ENCODE peak calls at places on chromosomes 13 and 19, in four cellular contexts. S, W, B and P are unnamed samples. For H3K27me3, the result is how much of the 10 kb centered on the place peaks cover.

GRCh38 chr13:48896312-48896711 is 79.4 kb upstream of the FNDC3A start:
- DNase-seq in S (no peak), W (no peak), B (no peak), P (no peak)

GRCh38 chr19:48424694-48425219 is 21.0 kb upstream of the GRWD1 start:
- DNase-seq in S (no peak), W (no peak), B (no peak), P (no peak)

GRCh38 chr19:17402982-17403855 is 2.2 kb downstream of the BST2 start:
- DNase-seq in S (no peak), W (no peak), B (no peak), P (no peak)

GRCh38 chr13:44410328-44410859 is 36.8 kb downstream of the SERP2 start:
- DNase-seq in S (no peak), W (no peak), B (peak), P (peak)

GRCh38 chr19:58335630-58336029 is 8.8 kb downstream of the ZSCAN22 start:
- DNase-seq in S (no peak), W (no peak), B (no peak), P (no peak)

GRCh38 chr19:40503300-40503699 is 36.5 kb downstream of the SPTBN4 start:
- DNase-seq in S (no peak), W (no peak), B (no peak), P (no peak)

GRCh38 chr19:34943861-34944573 is 17.3 kb downstream of the ZNF30 start:
- DNase-seq in S (no peak), W (no peak), B (no peak), P (no peak)

GRCh38 chr13:40247845-40248244 is 418.6 kb downstream of the FOXO1 start:
- DNase-seq in S (no peak), W (no peak), B (no peak), P (no peak)

GRCh38 chr19:15502264-15502663 is 6.1 kb upstream of the CYP4F22 start:
- DNase-seq in S (no peak), W (no peak), B (no peak), P (no peak)

GRCh38 chr19:22882797-22883196 is 50.7 kb downstream of the ZNF723 start:
- DNase-seq in S (no peak), W (no peak), B (no peak), P (no peak)

GRCh38 chr13:21837841-21838551 is 167.1 kb downstream of the FGF9 start:
- DNase-seq in S (no peak), W (peak), B (no peak), P (no peak)

GRCh38 chr13:28339419-28339818 is 155.5 kb downstream of the FLT1 start:
- DNase-seq in S (no peak), W (no peak), B (no peak), P (no peak)

GRCh38 chr13:31945202-31945978 is 86.2 kb upstream of the FRY start:
- DNase-seq in S (no peak), W (peak), B (peak), P (peak)

GRCh38 chr13:98454389-98454881 is 122.5 kb downstream of the STK24 start:
- DNase-seq in S (no peak), W (no peak), B (no peak), P (no peak)

GRCh38 chr19:47228168-47228936 is 2.6 kb downstream of the BBC3 start:
- DNase-seq in S (no peak), W (peak), B (peak), P (peak)

GRCh38 chr19:17491287-17491686 is 20.2 kb upstream of the PGLS start:
- DNase-seq in S (no peak), W (no peak), B (no peak), P (no peak)

GRCh38 chr13:112005925-112006324 is 61.0 kb upstream of the SOX1 start:
- DNase-seq in S (no peak), W (no peak), B (no peak), P (no peak)
- TF ChIP-seq POLR2AphosphoS5 in S (no peak), W (no peak), B (no peak), P (no peak)

GRCh38 chr19:29515233-29515619 is 10.6 kb upstream of the VSTM2B start:
- DNase-seq in S (no peak), W (no peak), B (no peak), P (no peak)

GRCh38 chr19:29516821-29517395 is 8.9 kb upstream of the VSTM2B start:
- DNase-seq in S (no peak), W (peak), B (no peak), P (no peak)

GRCh38 chr19:29514525-29515232 is 11.1 kb upstream of the VSTM2B start:
- DNase-seq in S (no peak), W (no peak), B (no peak), P (no peak)

GRCh38 chr19:29516358-29516725 is 9.5 kb upstream of the VSTM2B start:
- DNase-seq in S (no peak), W (no peak), B (no peak), P (no peak)

DNA sequence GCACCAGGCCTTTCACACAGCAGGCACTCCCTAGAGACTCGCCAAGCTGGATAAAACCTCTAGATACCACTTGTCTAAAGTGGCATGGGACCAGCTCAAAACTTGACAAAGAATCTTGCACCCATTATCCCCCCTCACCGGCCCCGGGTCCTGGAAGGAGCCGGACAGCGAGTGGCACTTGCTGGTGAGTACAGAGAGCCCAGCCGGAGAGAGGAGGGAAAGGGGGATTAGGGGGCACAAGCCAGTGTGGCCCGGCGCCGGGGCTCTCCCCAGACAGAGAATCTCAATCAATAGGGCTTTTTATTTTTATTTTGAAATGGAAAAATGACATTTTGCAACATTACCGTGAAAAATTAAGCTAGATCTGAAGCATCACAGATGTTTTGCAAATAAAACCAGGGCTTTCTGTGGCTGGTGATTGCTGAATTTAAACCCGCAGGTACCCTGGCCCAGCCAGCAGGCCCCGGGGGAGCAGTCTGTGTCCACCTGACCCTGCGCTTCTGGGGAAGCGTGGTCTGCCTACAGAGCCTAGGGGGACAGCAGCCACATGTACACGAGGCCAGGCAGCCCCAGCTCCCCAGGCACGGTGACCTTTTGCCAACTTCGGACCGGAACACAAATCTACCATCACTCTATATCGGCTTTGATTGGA is 10.0 kb upstream of the VSTM2B start:
- DNase-seq in S (no peak), W (no peak), B (no peak), P (no peak)
- TF ChIP-seq POLR2A in S (no peak), W (no peak), B (no peak), P (no peak)

DNA sequence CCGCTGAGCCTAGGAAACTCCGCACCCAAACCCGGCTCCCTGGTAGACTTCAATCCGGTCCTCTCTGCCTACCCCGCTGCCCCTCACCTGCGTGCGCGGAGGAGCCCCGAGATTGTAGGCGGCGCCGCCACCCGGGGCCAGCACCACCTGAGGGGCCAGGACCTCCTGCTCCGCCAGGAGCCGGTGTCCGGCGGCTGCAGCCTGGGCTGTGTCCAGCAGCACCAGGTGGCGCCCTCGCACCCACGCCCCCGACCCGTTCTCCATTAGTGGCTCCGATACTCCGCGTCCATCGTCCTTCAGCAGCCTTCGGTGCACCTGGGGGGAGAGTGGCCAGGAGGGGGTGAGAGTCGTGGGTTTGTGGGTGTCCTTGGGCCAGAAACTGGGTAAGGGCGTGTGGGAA is 18.5 kb downstream of the MAN2B1 start:
- DNase-seq in S (no peak), W (no peak), B (no peak), P (no peak)
- H3K27me3 ChIP-seq in S (under half), W (under half), B (under half), P (under half)

DNA sequence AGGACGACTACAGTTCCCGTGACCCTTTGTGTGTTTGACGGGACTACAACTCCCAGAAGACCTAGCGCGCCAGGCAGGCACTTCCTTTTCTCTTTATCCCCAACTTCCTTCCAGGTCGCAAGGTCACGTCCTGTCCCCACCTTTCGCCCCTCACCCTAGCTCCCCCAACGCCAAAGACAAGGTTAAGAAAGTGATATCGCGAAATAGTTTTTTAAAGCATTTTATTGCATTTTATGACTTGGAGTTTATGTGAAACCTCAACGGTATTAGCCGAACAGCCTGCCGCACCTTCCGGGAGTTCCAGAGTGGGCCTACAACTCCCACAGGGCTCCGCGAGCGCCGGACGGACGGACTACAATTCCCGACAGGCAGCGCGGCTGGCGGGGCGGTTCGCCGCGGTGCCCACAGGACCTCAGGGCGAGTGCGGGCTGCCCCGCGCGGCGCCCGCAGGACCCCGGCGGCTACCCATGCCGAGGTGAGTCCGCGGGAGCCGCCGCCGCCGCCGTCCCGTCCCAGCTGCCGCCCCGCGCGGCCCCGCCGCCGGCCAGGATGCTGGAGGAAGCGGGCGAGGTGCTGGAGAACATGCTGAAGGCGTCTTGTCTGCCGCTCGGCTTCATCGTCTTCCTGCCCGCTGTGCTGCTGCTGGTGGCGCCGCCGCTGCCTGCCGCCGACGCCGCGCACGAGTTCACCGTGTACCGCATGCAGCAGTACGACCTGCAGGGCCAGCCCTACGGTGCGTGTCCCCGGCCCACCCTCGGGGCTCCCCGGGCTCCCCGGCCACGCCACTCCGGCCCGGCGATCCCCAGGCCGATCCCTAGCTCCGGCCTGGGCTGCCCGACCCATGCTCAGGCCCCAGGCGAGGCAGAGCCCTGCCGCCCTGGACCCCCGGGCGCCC is at the start of gene NCLN:
- DNase-seq in S (peak), W (peak), B (peak), P (peak)
- TF ChIP-seq POLR2AphosphoS5 in S (peak), W (no peak), B (peak), P (peak)

GRCh38 chr19:38793671-38794070 is 4.7 kb downstream of the LGALS7B start:
- DNase-seq in S (no peak), W (peak), B (no peak), P (no peak)
- TF ChIP-seq POLR2A in S (no peak), W (no peak), B (no peak), P (no peak)

GRCh38 chr13:111866731-111867245 is 200.2 kb upstream of the SOX1 start:
- DNase-seq in S (no peak), W (no peak), B (no peak), P (no peak)
- H3K27me3 ChIP-seq in S (under half), W (under half), B (under half), P (under half)

GRCh38 chr13:97328222-97328790 is 105.7 kb upstream of the RAP2A start:
- DNase-seq in S (peak), W (no peak), B (no peak), P (no peak)
- TF ChIP-seq POLR2AphosphoS5 in S (no peak), W (no peak), B (no peak), P (no peak)

DNA sequence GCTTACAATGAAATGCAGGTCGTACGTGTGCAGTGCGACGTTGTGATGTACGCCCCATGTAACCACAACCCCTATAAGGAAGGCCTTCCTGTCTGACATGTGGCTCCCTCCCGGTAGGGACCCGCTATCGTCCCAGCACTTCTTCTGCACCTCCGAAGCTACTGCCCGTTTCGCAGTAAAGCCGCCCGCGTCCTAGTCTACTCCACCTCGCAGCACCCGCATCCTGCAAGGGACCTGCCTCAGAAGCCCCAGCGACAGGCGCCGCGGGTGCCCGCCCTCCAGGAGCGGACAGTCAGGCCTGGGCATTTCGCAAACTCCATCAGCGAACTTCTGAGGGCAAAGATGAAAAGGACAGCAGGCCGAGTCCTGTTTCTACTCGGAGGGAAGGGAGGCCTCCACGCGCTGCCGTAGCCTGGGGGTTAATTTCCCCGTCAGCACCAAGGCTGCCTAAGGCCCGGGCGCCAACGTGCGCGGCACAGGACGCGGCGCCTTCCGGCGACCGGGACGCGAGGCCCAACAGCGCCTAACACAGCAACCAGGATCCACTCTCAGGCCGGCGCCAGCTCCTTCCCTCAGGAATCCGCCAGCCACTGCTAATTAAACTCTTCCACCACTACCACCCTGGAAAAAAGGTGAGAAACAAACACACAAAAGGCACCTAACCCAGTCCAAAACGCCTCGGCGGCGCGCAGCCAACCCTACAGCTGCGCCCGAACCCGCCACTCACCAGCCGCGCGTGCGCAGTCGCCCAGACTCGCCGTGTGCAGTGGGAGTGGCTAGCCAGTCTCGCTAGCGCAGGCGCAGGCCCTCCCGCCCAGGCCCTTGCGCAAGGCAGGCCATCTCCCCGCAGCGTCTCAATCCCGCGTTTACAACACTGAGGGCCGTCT is at the start of gene EEF1AKMT1:
- DNase-seq in S (peak), W (peak), B (peak), P (peak)
- TF ChIP-seq POLR2A in S (peak), W (peak), B (peak), P (no peak)

GRCh38 chr19:53906211-53907192 is 2.6 kb upstream of the CACNG7 start:
- DNase-seq in S (no peak), W (no peak), B (peak), P (peak)
- H3K27me3 ChIP-seq in S (under half), W (half or more), B (half or more), P (half or more)

GRCh38 chr19:7137120-7137519 is 67.6 kb downstream of the ZNF557 start:
- DNase-seq in S (no peak), W (peak), B (no peak), P (no peak)
- TF ChIP-seq POLR2AphosphoS5 in S (no peak), W (no peak), B (no peak), P (no peak)